ENCODE peak calls at places on chromosome 21, in ten cellular contexts. One of them, this sample, is unnamed.

GRCh38 chr21:36668713-36669112 is 30.2 kb upstream of the SIM2 start:
- DNase-seq in stimulated activated CD4-positive, alpha-beta T cell treated with anti-CD3 and anti-CD28 coated beads, Interleukin-4, amount 100 ng/mL, for 24 hours: no peak
- DNase-seq in NCI-H1092 treated with DMSO at 0.1 percent for 48 hours: no peak
- DNase-seq in aorta: no peak
- DNase-seq in astrocyte of the spinal cord: no peak
- DNase-seq in SJSA1: no peak
- DNase-seq in hippocampal formation: no peak
- DNase-seq in anterior cingulate cortex: no peak
- DNase-seq in ELF-1: no peak
- DNase-seq in T-helper 2 cell: no peak
- DNase-seq in this sample: no peak

GRCh38 chr21:44418876-44419230 is 36.5 kb upstream of the LRRC3 start:
- DNase-seq in anterior cingulate cortex: no peak
- DNase-seq in ELF-1: no peak
- DNase-seq in SJSA1: no peak
- DNase-seq in aorta: no peak
- DNase-seq in astrocyte of the spinal cord: no peak
- DNase-seq in stimulated activated CD4-positive, alpha-beta T cell treated with anti-CD3 and anti-CD28 coated beads, Interleukin-4, amount 100 ng/mL, for 24 hours: no peak
- DNase-seq in NCI-H1092 treated with DMSO at 0.1 percent for 48 hours: no peak
- DNase-seq in hippocampal formation: no peak
- DNase-seq in T-helper 2 cell: no peak
- DNase-seq in this sample: no peak

GRCh38 chr21:46122758-46123683 is 25.1 kb downstream of the COL6A2 start:
- DNase-seq in NCI-H1092 treated with DMSO at 0.1 percent for 48 hours: no peak
- DNase-seq in hippocampal formation: no peak
- DNase-seq in aorta: peak
- DNase-seq in SJSA1: no peak
- DNase-seq in stimulated activated CD4-positive, alpha-beta T cell treated with anti-CD3 and anti-CD28 coated beads, Interleukin-4, amount 100 ng/mL, for 24 hours: no peak
- DNase-seq in T-helper 2 cell: no peak
- DNase-seq in ELF-1: no peak
- DNase-seq in anterior cingulate cortex: no peak
- DNase-seq in astrocyte of the spinal cord: no peak
- DNase-seq in this sample: no peak

GRCh38 chr21:37128069-37128468 is 55.0 kb downstream of the TTC3 start:
- DNase-seq in ELF-1: peak
- DNase-seq in aorta: no peak
- DNase-seq in NCI-H1092 treated with DMSO at 0.1 percent for 48 hours: no peak
- DNase-seq in T-helper 2 cell: no peak
- DNase-seq in astrocyte of the spinal cord: no peak
- DNase-seq in SJSA1: no peak
- DNase-seq in hippocampal formation: no peak
- DNase-seq in anterior cingulate cortex: no peak
- DNase-seq in stimulated activated CD4-positive, alpha-beta T cell treated with anti-CD3 and anti-CD28 coated beads, Interleukin-4, amount 100 ng/mL, for 24 hours: no peak
- DNase-seq in this sample: no peak

GRCh38 chr21:25977068-25977611 is 193.4 kb downstream of the APP start:
- DNase-seq in T-helper 2 cell: no peak
- DNase-seq in hippocampal formation: no peak
- DNase-seq in SJSA1: no peak
- DNase-seq in anterior cingulate cortex: no peak
- DNase-seq in aorta: no peak
- DNase-seq in ELF-1: no peak
- DNase-seq in astrocyte of the spinal cord: no peak
- DNase-seq in stimulated activated CD4-positive, alpha-beta T cell treated with anti-CD3 and anti-CD28 coated beads, Interleukin-4, amount 100 ng/mL, for 24 hours: no peak
- DNase-seq in NCI-H1092 treated with DMSO at 0.1 percent for 48 hours: no peak
- DNase-seq in this sample: no peak

GRCh38 chr21:31557421-31557955 is 102.0 kb upstream of the SOD1 start:
- DNase-seq in T-helper 2 cell: peak
- DNase-seq in aorta: no peak
- DNase-seq in stimulated activated CD4-positive, alpha-beta T cell treated with anti-CD3 and anti-CD28 coated beads, Interleukin-4, amount 100 ng/mL, for 24 hours: peak
- DNase-seq in hippocampal formation: peak
- DNase-seq in SJSA1: no peak
- DNase-seq in astrocyte of the spinal cord: no peak
- DNase-seq in NCI-H1092 treated with DMSO at 0.1 percent for 48 hours: no peak
- DNase-seq in anterior cingulate cortex: no peak
- DNase-seq in ELF-1: peak
- DNase-seq in this sample: no peak

GRCh38 chr21:41894922-41895557 is 15.9 kb upstream of the PRDM15 start:
- DNase-seq in stimulated activated CD4-positive, alpha-beta T cell treated with anti-CD3 and anti-CD28 coated beads, Interleukin-4, amount 100 ng/mL, for 24 hours: no peak
- DNase-seq in NCI-H1092 treated with DMSO at 0.1 percent for 48 hours: no peak
- DNase-seq in ELF-1: peak
- DNase-seq in astrocyte of the spinal cord: peak
- DNase-seq in T-helper 2 cell: no peak
- DNase-seq in aorta: no peak
- DNase-seq in anterior cingulate cortex: no peak
- DNase-seq in hippocampal formation: no peak
- DNase-seq in SJSA1: peak
- DNase-seq in this sample: no peak

GRCh38 chr21:38267136-38267535 is 10.3 kb downstream of the KCNJ15 start:
- DNase-seq in anterior cingulate cortex: no peak
- DNase-seq in SJSA1: no peak
- DNase-seq in NCI-H1092 treated with DMSO at 0.1 percent for 48 hours: no peak
- DNase-seq in stimulated activated CD4-positive, alpha-beta T cell treated with anti-CD3 and anti-CD28 coated beads, Interleukin-4, amount 100 ng/mL, for 24 hours: no peak
- DNase-seq in astrocyte of the spinal cord: no peak
- DNase-seq in T-helper 2 cell: no peak
- DNase-seq in aorta: no peak
- DNase-seq in ELF-1: no peak
- DNase-seq in hippocampal formation: no peak
- DNase-seq in this sample: no peak

GRCh38 chr21:42461185-42461520 is 34.9 kb downstream of the RSPH1 start:
- DNase-seq in astrocyte of the spinal cord: no peak
- DNase-seq in hippocampal formation: no peak
- DNase-seq in T-helper 2 cell: no peak
- DNase-seq in anterior cingulate cortex: no peak
- DNase-seq in NCI-H1092 treated with DMSO at 0.1 percent for 48 hours: no peak
- DNase-seq in aorta: no peak
- DNase-seq in ELF-1: no peak
- DNase-seq in stimulated activated CD4-positive, alpha-beta T cell treated with anti-CD3 and anti-CD28 coated beads, Interleukin-4, amount 100 ng/mL, for 24 hours: no peak
- DNase-seq in SJSA1: no peak
- DNase-seq in this sample: no peak

GRCh38 chr21:43196789-43197188 is 28.0 kb downstream of the CRYAA start:
- DNase-seq in T-helper 2 cell: no peak
- DNase-seq in astrocyte of the spinal cord: no peak
- DNase-seq in NCI-H1092 treated with DMSO at 0.1 percent for 48 hours: no peak
- DNase-seq in hippocampal formation: no peak
- DNase-seq in stimulated activated CD4-positive, alpha-beta T cell treated with anti-CD3 and anti-CD28 coated beads, Interleukin-4, amount 100 ng/mL, for 24 hours: no peak
- DNase-seq in ELF-1: peak
- DNase-seq in aorta: no peak
- DNase-seq in anterior cingulate cortex: no peak
- DNase-seq in SJSA1: no peak
- DNase-seq in this sample: no peak

GRCh38 chr21:46425566-46425965 is 33.1 kb upstream of the DIP2A start:
- DNase-seq in aorta: no peak
- DNase-seq in T-helper 2 cell: peak
- DNase-seq in SJSA1: no peak
- DNase-seq in stimulated activated CD4-positive, alpha-beta T cell treated with anti-CD3 and anti-CD28 coated beads, Interleukin-4, amount 100 ng/mL, for 24 hours: peak
- DNase-seq in NCI-H1092 treated with DMSO at 0.1 percent for 48 hours: peak
- DNase-seq in astrocyte of the spinal cord: no peak
- DNase-seq in ELF-1: no peak
- DNase-seq in anterior cingulate cortex: no peak
- DNase-seq in hippocampal formation: no peak
- DNase-seq in this sample: no peak